ENCODE peak calls at places on chromosomes 5 and 9, in four cellular contexts. J is cardiac muscle cell, W is dorsolateral prefrontal cortex, T is neuronal stem cell. Z is an unnamed sample. For H3K27me3, the result is how much of the 10 kb centered on the place peaks cover.

GRCh38 chr5:115100556-115100955 is 69.2 kb downstream of the TRIM36 start:
- DNase-seq in J (no peak), W (peak), T (no peak), Z (no peak)

GRCh38 chr9:116365056-116365471 is 211.5 kb downstream of the PAPPA start:
- DNase-seq in J (peak), W (peak), T (no peak), Z (no peak)

GRCh38 chr5:160315968-160316367 is 3.6 kb upstream of the CCNJL start:
- DNase-seq in J (peak), W (no peak), T (no peak), Z (no peak)

GRCh38 chr9:134066546-134066922 is 1.3 kb downstream of the BRD3 start:
- DNase-seq in J (peak), W (no peak), T (no peak), Z (no peak)

GRCh38 chr5:75717082-75717922 is at the start of gene POC5:
- DNase-seq in J (peak), W (peak), T (peak), Z (peak)

GRCh38 chr9:61674882-61675281 is 485.0 kb downstream of the SPATA31A7 start:
- DNase-seq in J (no peak), W (no peak), T (no peak), Z (no peak)

GRCh38 chr5:115423541-115423940 is 121.0 kb downstream of the FEM1C start:
- DNase-seq in J (peak), W (no peak), T (no peak), Z (no peak)

GRCh38 chr5:16453609-16454008 is 12.0 kb downstream of the ZNF622 start:
- DNase-seq in J (no peak), W (no peak), T (no peak), Z (no peak)

GRCh38 chr9:108535526-108535925 is 320.3 kb downstream of the ACTL7B start:
- DNase-seq in J (no peak), W (no peak), T (no peak), Z (no peak)

GRCh38 chr5:79255786-79256557 is 20.0 kb downstream of the JMY start:
- DNase-seq in J (peak), W (no peak), T (peak), Z (no peak)

GRCh38 chr9:19161257-19162025 is 34.1 kb upstream of the PLIN2 start:
- DNase-seq in J (peak), W (no peak), T (no peak), Z (peak)

GRCh38 chr5:88555658-88556057 is 287.0 kb upstream of the TMEM161B start:
- DNase-seq in J (no peak), W (no peak), T (peak), Z (no peak)

GRCh38 chr5:88553926-88554325 is 285.3 kb upstream of the TMEM161B start:
- DNase-seq in J (no peak), W (no peak), T (no peak), Z (no peak)

GRCh38 chr5:88550736-88551135 is 282.1 kb upstream of the TMEM161B start:
- DNase-seq in J (no peak), W (no peak), T (no peak), Z (no peak)

GRCh38 chr5:88551724-88552345 is 283.2 kb upstream of the TMEM161B start:
- DNase-seq in J (no peak), W (peak), T (peak), Z (no peak)

GRCh38 chr5:88552406-88552805 is 283.8 kb upstream of the TMEM161B start:
- DNase-seq in J (no peak), W (no peak), T (no peak), Z (no peak)
- H3K27me3 ChIP-seq in J (under half), W (under half), T (under half), Z (under half)

GRCh38 chr5:36060516-36060885 is 6.2 kb downstream of the UGT3A2 start:
- DNase-seq in J (no peak), W (no peak), T (no peak), Z (no peak)

GRCh38 chr5:36070687-36071571 is 4.2 kb upstream of the UGT3A2 start:
- DNase-seq in J (no peak), W (no peak), T (no peak), Z (no peak)

GRCh38 chr5:36066540-36067210 is at the start of gene UGT3A2:
- DNase-seq in J (no peak), W (no peak), T (peak), Z (no peak)

GRCh38 chr5:36068751-36069281 is 2.1 kb upstream of the UGT3A2 start:
- DNase-seq in J (no peak), W (no peak), T (no peak), Z (no peak)

GRCh38 chr5:36066001-36066539 is 612 bp downstream of the UGT3A2 start:
- DNase-seq in J (no peak), W (no peak), T (no peak), Z (no peak)
- H3K27me3 ChIP-seq in J (under half), W (under half), T (under half), Z (under half)

GRCh38 chr5:127322405-127322804 is 31.8 kb downstream of the MEGF10 start:
- DNase-seq in J (no peak), W (no peak), T (no peak), Z (no peak)

GRCh38 chr5:127324756-127325155 is 34.2 kb downstream of the MEGF10 start:
- DNase-seq in J (no peak), W (no peak), T (no peak), Z (no peak)

GRCh38 chr5:127316013-127316412 is 25.4 kb downstream of the MEGF10 start:
- DNase-seq in J (no peak), W (no peak), T (no peak), Z (no peak)

GRCh38 chr5:127321465-127321864 is 30.9 kb downstream of the MEGF10 start:
- DNase-seq in J (no peak), W (no peak), T (no peak), Z (no peak)

DNA sequence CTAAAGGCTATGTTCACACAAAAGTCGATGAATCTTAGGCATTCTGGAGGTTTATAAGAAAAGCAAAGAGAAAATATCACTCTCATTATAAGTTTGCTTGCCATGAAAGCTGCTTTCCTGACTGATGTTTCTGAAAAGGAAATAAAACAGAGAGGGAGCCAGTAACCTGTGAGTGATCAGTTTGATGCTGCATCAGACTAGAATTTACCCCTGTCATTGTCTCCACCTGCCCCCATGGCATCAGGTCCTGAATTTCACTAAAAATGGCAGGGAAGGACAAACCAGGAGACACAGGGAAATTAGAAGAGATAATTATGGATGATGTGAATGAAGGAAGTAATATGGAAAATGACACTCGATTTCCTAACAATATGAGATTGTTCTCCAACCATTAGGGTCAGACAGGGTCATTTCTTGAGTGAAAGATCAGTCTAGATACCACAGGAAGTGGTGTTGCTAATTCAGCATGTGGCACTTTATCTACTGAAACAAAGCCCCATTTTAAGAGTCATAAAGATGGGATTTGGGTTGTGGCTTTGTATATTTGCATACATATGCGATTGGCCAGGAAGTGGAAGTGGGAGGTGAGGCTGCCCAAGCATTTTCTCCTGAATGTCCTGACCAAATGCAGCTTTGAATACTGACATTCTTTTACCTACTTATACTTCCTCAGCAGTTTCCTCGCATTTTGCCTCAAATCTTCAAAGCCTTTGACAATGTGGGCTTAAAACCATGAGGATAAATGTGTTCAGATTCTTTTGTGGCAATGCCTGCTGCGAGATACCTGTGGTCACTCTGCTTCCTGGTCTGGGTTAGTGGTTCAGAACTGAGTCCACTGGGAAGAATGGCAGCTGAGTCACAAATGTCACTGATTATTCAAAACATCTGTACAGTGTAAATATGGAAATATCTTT is 29.7 kb downstream of the MEGF10 start:
- DNase-seq in J (peak), W (no peak), T (no peak), Z (no peak)
- H3K27me3 ChIP-seq in J (under half), W (under half), T (under half), Z (under half)

GRCh38 chr9:114900937-114901802 is 29.2 kb downstream of the TNFSF8 start:
- DNase-seq in J (peak), W (no peak), T (no peak), Z (no peak)
- H3K27me3 ChIP-seq in J (under half), W (under half), T (under half), Z (under half)

GRCh38 chr9:1052908-1053590 is 2.9 kb downstream of the DMRT2 start:
- DNase-seq in J (no peak), W (no peak), T (no peak), Z (no peak)

GRCh38 chr9:1053848-1054365 is 3.8 kb downstream of the DMRT2 start:
- DNase-seq in J (no peak), W (no peak), T (no peak), Z (no peak)

GRCh38 chr9:1057910-1058309 is 7.8 kb downstream of the DMRT2 start:
- DNase-seq in J (no peak), W (peak), T (no peak), Z (no peak)

GRCh38 chr9:1055156-1055555 is 5.0 kb downstream of the DMRT2 start:
- DNase-seq in J (no peak), W (no peak), T (no peak), Z (no peak)

DNA sequence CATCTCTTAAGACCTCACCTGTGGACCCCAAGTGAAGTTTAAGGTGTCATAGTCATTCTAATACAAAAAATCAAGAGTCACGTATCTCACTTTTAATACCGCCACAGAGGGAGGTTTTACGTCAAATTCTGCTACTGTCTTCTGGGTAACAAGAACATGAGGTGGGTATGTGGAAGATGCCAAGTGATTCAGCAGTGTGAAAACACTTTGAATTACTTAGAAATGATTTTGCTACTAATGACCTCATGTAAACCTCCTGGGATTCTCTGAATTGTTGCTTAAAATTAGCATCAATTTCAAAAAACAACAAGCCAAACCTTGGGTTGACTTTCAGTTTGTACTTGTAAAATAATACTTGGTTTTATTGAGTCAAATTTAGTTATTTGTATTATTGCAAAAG is 8.7 kb downstream of the DMRT2 start:
- DNase-seq in J (no peak), W (no peak), T (no peak), Z (no peak)
- H3K27me3 ChIP-seq in J (under half), W (under half), T (under half), Z (under half)

DNA sequence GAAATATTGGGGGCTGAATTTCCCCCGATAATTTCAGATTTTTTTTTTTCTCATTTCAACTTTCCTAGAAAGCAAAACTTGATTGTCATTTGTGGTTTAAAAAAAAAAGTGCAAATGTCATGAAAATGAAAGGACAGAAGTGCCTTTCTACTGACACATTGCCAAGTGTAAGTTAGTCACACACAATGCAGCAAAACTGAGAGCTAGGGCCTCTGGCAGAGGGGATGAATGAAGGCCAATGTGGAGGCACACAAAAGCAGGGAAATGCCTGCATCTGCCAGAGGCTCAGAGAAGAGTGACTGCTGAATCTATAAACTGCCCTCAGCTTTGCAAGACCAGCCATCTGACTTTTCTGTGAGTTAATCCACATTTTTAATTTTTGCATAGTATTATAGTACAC is 6.8 kb upstream of the IFNA5 start:
- DNase-seq in J (no peak), W (no peak), T (no peak), Z (no peak)
- H3K27me3 ChIP-seq in J (under half), W (under half), T (under half), Z (under half)

DNA sequence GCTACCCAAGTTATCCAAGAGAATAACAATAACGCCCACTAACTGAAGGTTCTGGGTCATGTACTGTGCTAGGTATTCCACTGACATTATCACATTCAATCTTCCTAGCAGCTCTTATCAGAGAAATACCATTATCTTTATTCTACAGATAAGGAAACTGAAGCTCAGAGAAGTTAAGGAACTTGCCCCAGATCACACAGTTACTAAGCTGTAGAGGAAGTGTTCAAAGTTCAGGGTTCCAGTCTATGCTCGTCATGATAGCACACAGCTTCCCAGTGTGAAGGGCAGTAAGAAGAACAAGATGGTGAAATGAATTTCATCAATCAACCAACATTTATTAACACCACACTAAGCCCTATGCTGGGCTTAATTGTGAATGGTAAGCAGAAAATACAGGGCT is 29.6 kb downstream of the ELOVL7 start:
- DNase-seq in J (no peak), W (no peak), T (no peak), Z (no peak)
- H3K27me3 ChIP-seq in J (under half), W (under half), T (under half), Z (under half)

GRCh38 chr5:43281840-43282658 is 31.2 kb downstream of the HMGCS1 start:
- DNase-seq in J (peak), W (no peak), T (no peak), Z (no peak)
- H3K27me3 ChIP-seq in J (under half), W (under half), T (under half), Z (under half)

GRCh38 chr9:965497-965896 is 11.0 kb upstream of the DMRT3 start:
- DNase-seq in J (no peak), W (no peak), T (no peak), Z (no peak)
- H3K27me3 ChIP-seq in J (half or more), W (half or more), T (half or more), Z (under half)